ENCODE peak calls at places on chromosome 5, in ten cellular contexts. O, R, S, Z, I, E, L, N, A and J are unnamed samples.

GRCh38 chr5:143653256-143653655 is 158.7 kb upstream of the HMHB1 start:
- DNase-seq in O (no peak), R (no peak), S (no peak), Z (no peak), I (no peak), E (no peak), L (no peak), N (no peak), A (no peak), J (no peak)

GRCh38 chr5:73499187-73499586 is 945 bp downstream of the BTF3 start:
- DNase-seq in O (no peak), R (no peak), S (no peak), Z (no peak), I (no peak), E (no peak), L (no peak), N (no peak), A (no peak), J (no peak)

GRCh38 chr5:77086611-77087483 is at the start of gene ZBED3:
- DNase-seq in O (peak; percentile 16), R (peak; percentile 62), S (peak; percentile 71), Z (peak; percentile 84), I (peak; percentile 74), E (peak; percentile 80), L (peak; percentile 81), N (peak; percentile 89), A (peak; percentile 78), J (peak; percentile 79)

GRCh38 chr5:96493189-96493790 is 60.2 kb upstream of the PCSK1 start:
- DNase-seq in O (no peak), R (no peak), S (no peak), Z (no peak), I (no peak), E (no peak), L (no peak), N (no peak), A (no peak), J (no peak)

GRCh38 chr5:166358127-166358840 is 1933.2 kb upstream of the WWC1 start:
- DNase-seq in O (no peak), R (no peak), S (no peak), Z (no peak), I (no peak), E (no peak), L (no peak), N (no peak), A (no peak), J (no peak)

GRCh38 chr5:62152394-62153123 is 153.4 kb upstream of the KIF2A start:
- DNase-seq in O (no peak), R (no peak), S (no peak), Z (no peak), I (no peak), E (no peak), L (no peak), N (no peak), A (no peak), J (no peak)

GRCh38 chr5:31889131-31889561 is 250.2 kb downstream of the PDZD2 start:
- DNase-seq in O (no peak), R (no peak), S (no peak), Z (no peak), I (no peak), E (no peak), L (peak; percentile 71), N (peak; percentile 73), A (no peak), J (no peak)

GRCh38 chr5:7398596-7399260 is 2.8 kb downstream of the ADCY2 start:
- DNase-seq in O (no peak), R (no peak), S (no peak), Z (no peak), I (no peak), E (no peak), L (no peak), N (peak; percentile 41), A (no peak), J (no peak)

GRCh38 chr5:80109549-80110478 is 74.7 kb downstream of the THBS4 start:
- DNase-seq in O (no peak), R (no peak), S (no peak), Z (no peak), I (no peak), E (no peak), L (peak; percentile 55), N (peak; percentile 71), A (peak; percentile 46), J (no peak)

GRCh38 chr5:133425183-133425582 is 187.2 kb downstream of the FSTL4 start:
- DNase-seq in O (no peak), R (peak; percentile 64), S (no peak), Z (no peak), I (no peak), E (no peak), L (peak; percentile 63), N (no peak), A (no peak), J (no peak)

GRCh38 chr5:94360382-94360781 is 258.0 kb downstream of the KIAA0825 start:
- DNase-seq in O (no peak), R (no peak), S (no peak), Z (no peak), I (no peak), E (no peak), L (no peak), N (no peak), A (no peak), J (no peak)
- H3K4me3 ChIP-seq in O (no peak overlapping the region), R (no peak overlapping the region), S (no peak overlapping the region), Z (no peak overlapping the region), I (no peak overlapping the region), E (no peak overlapping the region), L (peak overlapping the region; percentile 47), N (peak overlapping the region; percentile 77), A (no peak overlapping the region), J (no peak overlapping the region)

GRCh38 chr5:177487144-177487543 is 10.3 kb downstream of the PDLIM7 start:
- DNase-seq in O (no peak), R (no peak), S (no peak), Z (no peak), I (no peak), E (peak; percentile 47), L (no peak), N (no peak), A (no peak), J (no peak)

GRCh38 chr5:177484902-177485549 is 11.6 kb upstream of the DBN1 start:
- DNase-seq in O (no peak), R (no peak), S (no peak), Z (no peak), I (no peak), E (no peak), L (no peak), N (peak; percentile 68), A (no peak), J (no peak)

GRCh38 chr5:177483994-177484901 is 10.8 kb upstream of the DBN1 start:
- DNase-seq in O (no peak), R (no peak), S (no peak), Z (no peak), I (no peak), E (peak; percentile 78), L (no peak), N (no peak), A (peak; percentile 55), J (no peak)

GRCh38 chr5:177487975-177488374 is 9.4 kb downstream of the PDLIM7 start:
- DNase-seq in O (no peak), R (no peak), S (no peak), Z (no peak), I (no peak), E (no peak), L (no peak), N (peak; percentile 65), A (no peak), J (no peak)

GRCh38 chr5:177486256-177486655 is 11.1 kb downstream of the PDLIM7 start:
- DNase-seq in O (no peak), R (no peak), S (no peak), Z (no peak), I (no peak), E (no peak), L (no peak), N (no peak), A (no peak), J (no peak)
- H3K27me3 ChIP-seq in O (no peaks in the 10 kb centered on the region), R (no peaks in the 10 kb centered on the region), S (no peaks in the 10 kb centered on the region), Z (no peaks in the 10 kb centered on the region), I (no peaks in the 10 kb centered on the region), E (no peaks in the 10 kb centered on the region), L (no peaks in the 10 kb centered on the region), N (no peaks in the 10 kb centered on the region), A (no peaks in the 10 kb centered on the region), J (no peaks in the 10 kb centered on the region)

GRCh38 chr5:39854771-39855170 is 430.0 kb upstream of the DAB2 start:
- DNase-seq in O (no peak), R (no peak), S (no peak), Z (no peak), I (no peak), E (no peak), L (no peak), N (no peak), A (no peak), J (no peak)

GRCh38 chr5:39846144-39846543 is 421.4 kb upstream of the DAB2 start:
- DNase-seq in O (no peak), R (no peak), S (no peak), Z (no peak), I (no peak), E (no peak), L (no peak), N (no peak), A (no peak), J (no peak)

DNA sequence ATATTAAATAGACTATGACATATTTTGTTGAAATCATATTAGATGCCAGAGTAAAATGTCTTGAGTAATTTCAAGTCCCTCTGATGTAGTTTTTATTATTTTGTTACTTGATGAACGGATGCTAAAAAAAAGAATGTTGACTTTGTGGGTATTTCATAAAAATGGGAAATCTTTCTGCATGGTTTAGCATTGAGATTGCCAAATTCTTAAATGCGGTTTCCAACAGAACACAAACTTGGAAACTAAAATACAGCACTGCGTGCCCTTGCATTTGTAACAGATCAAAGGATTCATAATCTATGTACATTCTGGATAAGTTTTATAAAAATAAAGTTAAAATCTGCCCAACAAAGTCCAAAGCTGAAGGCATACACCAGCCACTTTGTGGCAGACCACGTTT is 425.5 kb upstream of the DAB2 start:
- DNase-seq in O (no peak), R (no peak), S (no peak), Z (no peak), I (no peak), E (no peak), L (no peak), N (no peak), A (no peak), J (no peak)
- H3K4me3 ChIP-seq in O (no peak overlapping the region), R (no peak overlapping the region), S (no peak overlapping the region), Z (no peak overlapping the region), I (no peak overlapping the region), E (no peak overlapping the region), L (no peak overlapping the region), N (no peak overlapping the region), A (no peak overlapping the region), J (no peak overlapping the region)

DNA sequence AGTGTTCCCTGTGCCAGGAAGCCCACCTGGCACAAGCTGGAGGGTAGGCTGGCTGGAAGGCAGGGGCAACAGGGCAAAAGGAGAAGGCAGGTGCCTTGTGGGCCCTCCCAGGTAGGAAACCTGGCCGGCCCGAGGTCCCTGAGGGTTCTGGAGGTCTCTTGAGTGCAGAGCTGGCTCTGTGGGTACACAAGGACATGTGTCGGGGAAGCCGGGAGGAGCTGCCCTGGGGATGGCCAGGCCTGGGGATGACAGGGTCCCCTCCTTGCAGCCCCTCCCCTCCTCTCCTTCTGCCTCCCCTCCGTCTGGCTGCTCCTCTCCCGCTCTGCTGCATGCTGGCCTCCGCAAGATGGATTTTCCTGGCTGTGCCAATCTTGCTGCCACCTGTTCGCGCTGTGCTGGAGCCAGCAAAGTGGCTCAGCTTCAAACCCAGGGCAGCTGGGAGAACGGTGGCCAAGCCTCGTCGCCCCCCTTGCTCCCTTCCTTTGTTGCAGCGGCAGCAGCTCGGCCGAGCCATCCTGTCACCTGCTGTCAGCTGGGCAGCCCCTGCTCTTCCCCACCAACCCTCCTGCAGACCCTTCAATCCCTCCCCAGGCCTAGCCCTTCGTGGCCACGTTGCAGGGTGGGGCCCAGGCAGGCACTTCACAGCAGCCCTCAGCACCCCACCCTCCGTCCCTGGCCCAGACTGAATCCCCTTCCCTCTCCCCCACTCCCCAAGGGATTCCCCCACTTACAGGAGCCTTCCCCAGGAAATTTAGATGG is 17.6 kb upstream of the UNC5A start:
- DNase-seq in O (no peak), R (peak; percentile 84), S (no peak), Z (no peak), I (no peak), E (no peak), L (peak; percentile 67), N (no peak), A (no peak), J (no peak)
- H3K27me3 ChIP-seq in O (peaks cover 7% of the 10 kb centered on the region), R (peaks cover 16% of the 10 kb centered on the region), S (peaks cover 9% of the 10 kb centered on the region), Z (no peaks in the 10 kb centered on the region), I (no peaks in the 10 kb centered on the region), E (no peaks in the 10 kb centered on the region), L (peaks cover 2% of the 10 kb centered on the region), N (no peaks in the 10 kb centered on the region), A (no peaks in the 10 kb centered on the region), J (peaks cover 38% of the 10 kb centered on the region)